ENCODE peak calls at places on chromosomes 7 and 10, in ten cellular contexts. I, D, T, G, O, X, V, Z, C and L are unnamed samples.

GRCh38 chr7:4527988-4528641 is 154.0 kb upstream of the FOXK1 start:
- DNase-seq in O (no peak), V (no peak), D (no peak), X (no peak), G (peak; percentile 13), C (no peak), T (no peak), I (no peak), Z (no peak), L (peak; percentile 0)

GRCh38 chr10:97573672-97574071 is 1.1 kb downstream of the ANKRD2 start:
- DNase-seq in X (no peak), D (no peak), V (no peak), T (no peak), I (no peak), G (no peak), O (no peak), C (no peak), Z (no peak), L (no peak)

GRCh38 chr10:15363031-15363430 is 8.1 kb downstream of the FAM171A1 start:
- DNase-seq in G (no peak), Z (no peak), D (no peak), O (no peak), V (no peak), X (no peak), C (no peak), I (no peak), T (no peak), L (no peak)

GRCh38 chr10:117175215-117175900 is 21.9 kb upstream of the KCNK18 start:
- DNase-seq in T (peak; percentile 31), G (peak; percentile 37), C (no peak), Z (no peak), D (no peak), V (peak; percentile 35), O (no peak), X (no peak), I (no peak), L (no peak)

GRCh38 chr10:17788646-17789045 is 20.5 kb upstream of the MRC1 start:
- DNase-seq in C (no peak), G (no peak), O (no peak), X (no peak), Z (no peak), V (no peak), D (no peak), I (no peak), T (no peak), L (no peak)

GRCh38 chr7:7799138-7799537 is 80.7 kb upstream of the RPA3 start:
- DNase-seq in X (peak; percentile 85), D (peak; percentile 33), G (no peak), C (no peak), T (peak; percentile 42), O (no peak), Z (no peak), I (no peak), V (no peak), L (no peak)

GRCh38 chr7:9407816-9408215 is 974.4 kb downstream of the NXPH1 start:
- DNase-seq in G (no peak), T (no peak), X (no peak), O (no peak), C (no peak), I (no peak), V (no peak), D (no peak), Z (no peak), L (no peak)

GRCh38 chr10:122738031-122738430 is 38.4 kb upstream of the C10orf120 start:
- DNase-seq in Z (no peak), T (no peak), O (no peak), G (no peak), V (no peak), X (no peak), C (no peak), D (no peak), I (no peak), L (no peak)

GRCh38 chr10:71085689-71086438 is 126.5 kb upstream of the UNC5B start:
- DNase-seq in G (no peak), X (no peak), I (no peak), V (peak; percentile 7), T (peak; percentile 2), O (peak; percentile 47), C (peak; percentile 9), D (no peak), Z (no peak), L (no peak)

GRCh38 chr10:131251146-131251541 is 60.4 kb downstream of the TCERG1L start:
- DNase-seq in G (no peak), C (no peak), O (no peak), Z (no peak), T (no peak), D (no peak), X (no peak), I (no peak), V (no peak), L (no peak)

GRCh38 chr10:60417024-60417423 is 27.3 kb upstream of the ANK3 start:
- DNase-seq in V (no peak), C (no peak), T (peak; percentile 16), O (no peak), Z (no peak), D (no peak), I (peak; percentile 41), X (no peak), G (no peak), L (no peak)

GRCh38 chr7:151993977-151994676 is 31.3 kb upstream of the GALNT11 start:
- DNase-seq in D (no peak), Z (no peak), X (no peak), I (peak; percentile 10), O (no peak), V (no peak), C (no peak), T (no peak), G (peak; percentile 15), L (no peak)

GRCh38 chr10:4902571-4903011 is 60.6 kb upstream of the AKR1C1 start:
- DNase-seq in X (peak; percentile 39), V (no peak), O (no peak), G (peak; percentile 67), D (no peak), C (no peak), I (peak; percentile 82), Z (no peak), T (no peak), L (no peak)

DNA sequence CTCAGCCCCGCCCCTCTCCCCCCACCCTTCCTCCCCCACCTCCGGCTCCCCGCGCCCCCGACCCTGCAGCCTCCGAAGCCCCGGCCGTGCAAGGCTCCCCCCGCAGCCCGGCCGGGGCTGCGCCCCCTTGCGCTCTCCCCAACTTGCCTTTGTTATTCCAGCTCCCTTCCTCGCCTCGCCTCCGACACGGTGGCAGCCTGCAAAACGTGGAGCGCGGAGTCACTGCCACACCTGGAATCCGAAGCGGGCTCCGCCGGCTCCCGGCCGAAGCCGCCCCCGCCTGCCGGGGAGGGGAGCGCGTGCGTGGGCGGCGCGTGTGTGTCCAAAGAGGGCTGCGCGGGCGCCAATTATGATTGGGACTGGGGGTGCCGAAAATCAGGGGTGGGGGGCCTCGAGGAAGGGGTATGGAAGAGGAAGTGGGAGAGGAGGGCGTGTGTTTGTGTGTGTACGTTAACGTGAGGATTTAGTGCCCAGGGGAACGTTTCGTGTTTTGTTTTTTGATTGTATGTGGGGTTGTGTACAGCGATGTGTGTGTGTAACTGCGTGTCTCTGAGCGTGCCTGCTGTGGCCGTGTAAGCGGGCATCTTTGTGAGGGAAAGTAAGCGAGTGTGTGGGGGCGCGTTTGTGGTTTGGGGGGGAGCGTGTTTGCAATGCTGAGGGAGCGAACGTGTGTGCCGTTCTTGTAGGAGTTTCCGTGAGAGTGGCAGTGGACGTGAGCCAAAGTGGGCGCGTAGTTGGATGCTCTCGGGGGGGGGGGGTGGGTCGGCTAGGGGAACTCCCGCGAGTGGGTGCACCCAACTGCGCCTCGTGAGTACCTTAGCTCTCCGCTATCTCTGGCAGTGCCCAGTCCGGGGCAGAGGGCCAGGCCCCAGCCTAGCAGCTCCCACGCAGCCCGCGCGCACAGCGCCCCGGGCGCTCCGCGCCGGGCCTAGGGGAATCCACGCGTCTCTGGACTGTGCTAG is 1.2 kb upstream of the ZMIZ1 start:
- DNase-seq in C (peak; percentile 87), Z (peak; percentile 92), X (peak; percentile 95), G (peak; percentile 87), I (peak; percentile 97), T (peak; percentile 95), V (peak; percentile 94), O (peak; percentile 92), D (peak; percentile 83), L (peak; percentile 68)
- TF ChIP-seq CTCF in C (no peak), Z (peak; percentile 35), X (peak; percentile 29), G (peak; percentile 27), I (peak; percentile 35), T (peak; percentile 46), V (no peak), O (no peak), D (no peak), L (peak; percentile 24)

GRCh38 chr7:22454446-22454845 is 45.5 kb downstream of the STEAP1B start:
- DNase-seq in G (no peak), V (no peak), O (no peak), Z (no peak), I (no peak), C (no peak), T (no peak), D (no peak), X (no peak), L (no peak)
- H3K4me3 ChIP-seq in G (no peak overlapping the region), V (no peak overlapping the region), O (no peak overlapping the region), Z (no peak overlapping the region), I (no peak overlapping the region), C (no peak overlapping the region), T (no peak overlapping the region), D (no peak overlapping the region), X (no peak overlapping the region), L (no peak overlapping the region)

DNA sequence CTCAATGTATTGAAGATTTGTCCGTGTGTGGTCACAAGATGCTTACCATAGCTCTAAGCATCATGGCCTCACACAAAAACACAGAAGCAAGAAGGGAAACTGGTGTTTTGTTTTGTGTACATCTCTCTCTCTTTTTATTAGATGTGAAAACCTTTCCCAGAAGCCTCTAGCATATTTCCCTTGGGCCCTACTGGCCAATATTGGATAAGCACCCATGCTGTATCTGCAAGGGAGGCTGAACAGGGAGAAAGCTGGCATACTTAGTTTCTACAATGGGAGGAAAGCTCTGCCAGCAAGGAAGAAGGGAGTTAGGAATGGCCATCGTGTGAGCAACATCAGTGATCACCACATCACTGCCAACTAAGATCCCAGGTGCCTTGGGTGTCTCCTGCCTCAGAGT is 9.6 kb upstream of the NAMPT start:
- DNase-seq in I (no peak), O (no peak), T (no peak), D (no peak), C (no peak), V (no peak), Z (no peak), X (no peak), G (no peak), L (no peak)
- TF ChIP-seq CTCF in I (no peak), O (no peak), T (no peak), D (no peak), C (no peak), V (no peak), Z (no peak), X (peak; percentile 35), G (no peak), L (no peak)

GRCh38 chr7:28178537-28178936 is 2.1 kb downstream of the JAZF1 start:
- DNase-seq in Z (no peak), X (no peak), O (no peak), V (no peak), D (no peak), C (no peak), T (no peak), I (no peak), G (no peak), L (no peak)
- H3K4me3 ChIP-seq in Z (peak overlapping the region; percentile 79), X (peak overlapping the region; percentile 82), O (peak overlapping the region; percentile 95), V (no peak overlapping the region), D (peak overlapping the region; percentile 85), C (peak overlapping the region; percentile 84), T (peak overlapping the region; percentile 75), I (peak overlapping the region; percentile 71), G (no peak overlapping the region), L (peak overlapping the region; percentile 60)